ENCODE peak calls at places on chromosomes 6 and 20, in eight cellular contexts. Y is upper lobe of left lung; F is thoracic aorta; L is aorta; N is left lung; X is Right ventricle myocardium superior; R is stimulated activated effector memory CD8-positive, alpha-beta T cell treated with anti-CD3 and anti-CD28 coated beads, Interleukin-12 subunit alpha, Interleukin-12 subunit beta, amount 100 ng/mL, for 72 hours; A is HepG2. T is an unnamed sample.

GRCh38 chr6:431986-432385 is 40.4 kb downstream of the IRF4 start:
- ATAC-seq in L (no peak), A (no peak), Y (no peak), N (no peak), X (no peak), F (no peak), R (peak), T (peak)

GRCh38 chr6:3881722-3882421 is 32.7 kb downstream of the FAM50B start:
- ATAC-seq in A (no peak), R (no peak), N (no peak), Y (no peak), X (peak), L (no peak), F (no peak), T (no peak)

GRCh38 chr6:30260036-30260504 is 46.9 kb upstream of the TRIM26 start:
- ATAC-seq in N (peak), Y (peak), A (no peak), F (no peak), X (peak), L (peak), R (peak), T (no peak)

GRCh38 chr20:37328149-37328945 is 17.6 kb upstream of the SRC start:
- ATAC-seq in R (no peak), Y (peak), F (no peak), N (no peak), L (no peak), A (peak), X (no peak), T (no peak)

GRCh38 chr6:16681260-16681873 is 79.9 kb downstream of the ATXN1 start:
- ATAC-seq in F (peak), X (peak), R (no peak), Y (peak), A (peak), L (no peak), N (peak), T (peak)

GRCh38 chr20:41242352-41242751 is 75.2 kb downstream of the ZHX3 start:
- ATAC-seq in A (peak), X (no peak), R (no peak), L (no peak), Y (no peak), N (no peak), F (no peak), T (no peak)

GRCh38 chr6:122647765-122648164 is 37.6 kb downstream of the PKIB start:
- ATAC-seq in L (no peak), N (no peak), X (no peak), F (no peak), R (no peak), Y (no peak), A (no peak), T (no peak)

GRCh38 chr6:44593539-44593944 is 206.0 kb downstream of the CDC5L start:
- ATAC-seq in R (peak), X (peak), Y (peak), N (peak), A (peak), F (no peak), L (no peak), T (peak)

GRCh38 chr6:111838749-111839484 is 34.3 kb downstream of the FYN start:
- ATAC-seq in N (no peak), X (no peak), R (peak), Y (no peak), F (no peak), L (no peak), A (no peak), T (peak)

GRCh38 chr6:34709386-34709785 is 12.8 kb upstream of the ILRUN start:
- ATAC-seq in R (no peak), N (peak), A (peak), X (peak), Y (peak), F (peak), L (peak), T (no peak)

GRCh38 chr6:17884501-17885039 is 102.9 kb downstream of the KIF13A start:
- ATAC-seq in A (no peak), F (no peak), X (peak), Y (peak), R (peak), L (no peak), N (peak), T (peak)

GRCh38 chr20:35720165-35721123 is 21.2 kb downstream of the ROMO1 start:
- ATAC-seq in F (no peak), R (no peak), L (no peak), X (no peak), A (peak), Y (no peak), N (no peak), T (no peak)

GRCh38 chr6:52635049-52635577 is 35.8 kb upstream of the TMEM14A start:
- ATAC-seq in F (no peak), R (peak), X (no peak), Y (no peak), N (no peak), L (no peak), A (no peak), T (peak)

T was measured in activated T-helper 17 cell treated with anti-CD3 and anti-CD28 coated beads, Interleukin-2, amount 50 U/mL, for 72 hours.